ENCODE peak calls at places on chromosomes 4 and X, in six cellular contexts. J, L, K, Y, B and H are unnamed samples.

GRCh38 chr4:82031386-82031785 is 342.4 kb downstream of the HNRNPD start:
- DNase-seq in J (no peak), Y (no peak), B (no peak), L (no peak), K (no peak), H (no peak)

GRCh38 chrX:23557070-23557469 is 110.2 kb upstream of the PRDX4 start:
- DNase-seq in B (no peak), J (no peak), Y (no peak), L (no peak), K (no peak), H (no peak)

GRCh38 chrX:133999013-133999705 is 13.8 kb upstream of the GPC3 start:
- DNase-seq in J (no peak), B (no peak), L (peak; percentile 1), Y (no peak), K (no peak), H (peak; percentile 31)

GRCh38 chr4:33930497-33930896 is 2313.8 kb downstream of the ARAP2 start:
- DNase-seq in K (no peak), L (peak; percentile 52), B (no peak), J (no peak), Y (no peak), H (no peak)

GRCh38 chr4:5870220-5870619 is 22.7 kb downstream of the CRMP1 start:
- DNase-seq in J (no peak), L (no peak), Y (no peak), K (no peak), B (no peak), H (no peak)

GRCh38 chrX:40062525-40063193 is 35.1 kb downstream of the BCOR start:
- DNase-seq in J (no peak), B (no peak), Y (no peak), L (peak; percentile 49), K (no peak), H (no peak)

GRCh38 chr4:65943076-65943475 is 272.8 kb upstream of the EPHA5 start:
- DNase-seq in K (no peak), B (peak; percentile 89), Y (no peak), J (no peak), L (no peak), H (no peak)

GRCh38 chr4:118259103-118259502 is 93.7 kb downstream of the PRSS12 start:
- DNase-seq in B (no peak), Y (no peak), L (no peak), K (no peak), J (no peak), H (no peak)

GRCh38 chr4:140818433-140818832 is 62.2 kb upstream of the TBC1D9 start:
- DNase-seq in L (no peak), B (no peak), Y (no peak), J (no peak), K (no peak), H (no peak)

GRCh38 chrX:40749874-40750273 is 14.5 kb upstream of the MED14 start:
- DNase-seq in K (peak; percentile 8), J (no peak), B (no peak), Y (no peak), L (no peak), H (no peak)

GRCh38 chr4:170234800-170235199 is 145.0 kb upstream of the AADAT start:
- DNase-seq in B (no peak), K (no peak), J (no peak), Y (no peak), L (no peak), H (no peak)

GRCh38 chr4:101835121-101835904 is 44.8 kb downstream of the BANK1 start:
- DNase-seq in B (no peak), L (peak; percentile 65), K (peak; percentile 61), Y (no peak), J (no peak), H (peak; percentile 32)

GRCh38 chr4:109294006-109294405 is 8.5 kb downstream of the COL25A1 start:
- DNase-seq in K (no peak), J (no peak), L (peak; percentile 10), B (peak; percentile 87), Y (no peak), H (no peak)

GRCh38 chrX:146994163-146994562 is 179.6 kb upstream of the CXorf51A start:
- DNase-seq in K (no peak), L (no peak), J (no peak), B (no peak), Y (no peak), H (no peak)

GRCh38 chr4:152283806-152284470 is 252.0 kb downstream of the FBXW7 start:
- DNase-seq in L (peak; percentile 17), B (peak; percentile 18), J (no peak), Y (no peak), K (no peak), H (no peak)

GRCh38 chrX:16807976-16808542 is 21.8 kb downstream of the TXLNG start:
- DNase-seq in J (no peak), L (peak; percentile 69), K (no peak), B (no peak), Y (no peak), H (peak; percentile 51)

GRCh38 chr4:80322716-80323115 is 12.8 kb upstream of the CFAP299 start:
- DNase-seq in J (no peak), K (peak; percentile 48), B (no peak), L (peak; percentile 77), Y (no peak), H (peak; percentile 8)

GRCh38 chrX:139831689-139832456 is 101.0 kb downstream of the ATP11C start:
- DNase-seq in J (no peak), K (no peak), Y (no peak), B (peak; percentile 32), L (peak; percentile 67), H (peak; percentile 48)

GRCh38 chr4:39544580-39545315 is 17.5 kb upstream of the UGDH start:
- DNase-seq in K (no peak), B (no peak), Y (no peak), L (peak; percentile 29), J (no peak), H (no peak)

GRCh38 chr4:8439914-8440490 is 521 bp downstream of the ACOX3 start:
- DNase-seq in L (no peak), Y (no peak), J (no peak), K (no peak), B (peak; percentile 14), H (peak; percentile 23)

GRCh38 chrX:69136546-69137331 is 28.5 kb downstream of the PJA1 start:
- DNase-seq in L (peak; percentile 22), J (no peak), K (peak; percentile 70), B (peak; percentile 53), Y (no peak), H (no peak)

GRCh38 chr4:123121241-123121907 is 199.0 kb upstream of the NUDT6 start:
- DNase-seq in L (peak; percentile 68), J (no peak), B (no peak), K (no peak), Y (no peak), H (no peak)

GRCh38 chr4:37995299-37995821 is 35.2 kb downstream of the PTTG2 start:
- DNase-seq in Y (no peak), K (no peak), L (no peak), J (no peak), B (no peak), H (no peak)

GRCh38 chr4:16090306-16090705 is 6.5 kb upstream of the PROM1 start:
- DNase-seq in Y (no peak), K (no peak), B (no peak), J (no peak), L (no peak), H (no peak)

GRCh38 chrX:53265771-53266170 is 15.6 kb downstream of the IQSEC2 start:
- DNase-seq in Y (no peak), K (no peak), B (no peak), L (peak; percentile 63), J (no peak), H (no peak)

GRCh38 chr4:18568600-18568999 is 547.0 kb upstream of the LCORL start:
- DNase-seq in J (no peak), B (peak; percentile 26), L (peak; percentile 5), Y (no peak), K (no peak), H (no peak)

GRCh38 chrX:44570524-44570923 is 27.9 kb upstream of the FUNDC1 start:
- DNase-seq in L (peak; percentile 8), J (no peak), K (no peak), Y (no peak), B (no peak), H (no peak)

GRCh38 chr4:41525129-41525528 is 12.8 kb upstream of the LIMCH1 start:
- DNase-seq in Y (no peak), B (peak; percentile 82), L (no peak), J (no peak), K (no peak), H (peak; percentile 21)

GRCh38 chr4:78644744-78645330 is 93.3 kb downstream of the ANXA3 start:
- DNase-seq in Y (peak; percentile 7), J (no peak), K (peak; percentile 63), L (peak; percentile 87), B (peak; percentile 73), H (peak; percentile 77)

GRCh38 chr4:176631611-176632010 is 161.1 kb downstream of the VEGFC start:
- DNase-seq in J (no peak), L (no peak), B (no peak), K (no peak), Y (no peak), H (no peak)

GRCh38 chr4:83639849-83640493 is 104.1 kb downstream of the GPAT3 start:
- DNase-seq in J (no peak), K (peak; percentile 49), L (peak; percentile 87), Y (no peak), B (peak; percentile 83), H (peak; percentile 62)

GRCh38 chr4:92634891-92635290 is 331.1 kb downstream of the GRID2 start:
- DNase-seq in B (peak; percentile 25), Y (no peak), J (no peak), K (no peak), L (no peak), H (no peak)

GRCh38 chr4:949656-950055 is 17.4 kb downstream of the TMEM175 start:
- DNase-seq in Y (no peak), K (no peak), J (no peak), L (no peak), B (no peak), H (no peak)

GRCh38 chrX:43504394-43504793 is 151.7 kb upstream of the MAOA start:
- DNase-seq in L (no peak), Y (no peak), J (no peak), K (no peak), B (no peak), H (no peak)

GRCh38 chr4:179344861-179345260 is 1902.6 kb upstream of the AGA start:
- DNase-seq in K (no peak), J (no peak), L (no peak), Y (no peak), B (no peak), H (no peak)

GRCh38 chrX:29707088-29707487 is 508.3 kb upstream of the MAGEB2 start:
- DNase-seq in B (no peak), L (no peak), J (no peak), Y (no peak), K (no peak), H (no peak)

GRCh38 chrX:39819921-39820849 is 277.6 kb downstream of the BCOR start:
- DNase-seq in J (no peak), Y (no peak), K (peak; percentile 52), L (no peak), B (peak; percentile 36), H (no peak)

GRCh38 chr4:138239496-138239895 is 2.7 kb downstream of the SLC7A11 start:
- DNase-seq in K (no peak), J (no peak), B (no peak), L (no peak), Y (no peak), H (no peak)

GRCh38 chr4:4969298-4969697 is 50.0 kb downstream of the CYTL1 start:
- DNase-seq in K (peak; percentile 14), J (peak; percentile 95), Y (no peak), L (no peak), B (no peak), H (peak; percentile 8)

GRCh38 chrX:70196961-70197805 is 19.9 kb downstream of the DGAT2L6 start:
- DNase-seq in J (peak; percentile 74), K (peak; percentile 54), L (peak; percentile 53), B (peak; percentile 79), Y (peak; percentile 22), H (peak; percentile 20)